ENCODE peak calls at places on chromosomes 5 and 9, in six cellular contexts. X is upper lobe of left lung; Z is uterus; Y is lower lobe of right lung; T is activated CD8-positive, alpha-beta T cell treated with anti-CD3 and anti-CD28 coated beads for 36 hours; S is psoas muscle. J is an unnamed sample.

GRCh38 chr5:14414007-14414406 is 167.6 kb upstream of the OTULINL start:
- DNase-seq in X (peak), Z (no peak), T (peak), Y (no peak), S (no peak), J (no peak)

GRCh38 chr5:2801602-2802525 is 50.4 kb upstream of the IRX2 start:
- DNase-seq in X (no peak), T (no peak), S (no peak), Y (no peak), Z (no peak), J (no peak)

GRCh38 chr5:135356522-135357318 is 42.3 kb downstream of the MACROH2A1 start:
- DNase-seq in Y (no peak), S (peak), Z (peak), T (no peak), X (no peak), J (no peak)

GRCh38 chr5:56564451-56565223 is 250.7 kb upstream of the MAP3K1 start:
- DNase-seq in Z (no peak), T (no peak), S (no peak), Y (no peak), X (no peak), J (no peak)

GRCh38 chr9:78777747-78778146 is 480.8 kb downstream of the PSAT1 start:
- DNase-seq in T (no peak), Z (no peak), X (no peak), S (no peak), Y (no peak), J (no peak)

GRCh38 chr5:111454198-111454606 is 58.1 kb downstream of the STARD4 start:
- DNase-seq in Y (no peak), T (no peak), Z (no peak), X (no peak), S (no peak), J (no peak)

GRCh38 chr5:78530342-78531096 is 118.1 kb downstream of the LHFPL2 start:
- DNase-seq in T (no peak), Y (no peak), X (no peak), Z (no peak), S (no peak), J (no peak)

GRCh38 chr9:98326402-98327248 is 71.2 kb upstream of the TBC1D2 start:
- DNase-seq in S (no peak), Y (no peak), X (no peak), Z (no peak), T (peak), J (no peak)

GRCh38 chr9:81479573-81479972 is 209.8 kb downstream of the TLE1 start:
- DNase-seq in T (no peak), Y (no peak), S (no peak), Z (no peak), X (no peak), J (no peak)

GRCh38 chr5:140174472-140175366 is at the start of gene CYSTM1:
- DNase-seq in T (peak), S (peak), X (peak), Y (peak), Z (peak), J (peak)

GRCh38 chr9:114282926-114283325 is 40.0 kb upstream of the ORM1 start:
- DNase-seq in X (no peak), Z (peak), S (no peak), Y (peak), T (peak), J (no peak)

GRCh38 chr5:1654786-1655495 is 131.2 kb upstream of the LPCAT1 start:
- DNase-seq in Z (no peak), S (no peak), Y (no peak), T (no peak), X (peak), J (no peak)

GRCh38 chr9:87573841-87574342 is 76.2 kb downstream of the DAPK1 start:
- DNase-seq in X (no peak), Z (no peak), S (no peak), T (no peak), Y (no peak), J (no peak)

GRCh38 chr9:133362359-133363044 is 6.2 kb downstream of the SURF2 start:
- DNase-seq in X (peak), T (no peak), S (no peak), Z (no peak), Y (peak), J (no peak)

GRCh38 chr9:133357656-133358055 is 1.3 kb downstream of the SURF2 start:
- DNase-seq in T (no peak), S (no peak), X (no peak), Z (no peak), Y (no peak), J (no peak)

GRCh38 chr9:133361507-133362092 is 5.2 kb downstream of the SURF2 start:
- DNase-seq in T (no peak), Y (peak), Z (no peak), S (no peak), X (no peak), J (no peak)

GRCh38 chr9:133360400-133361393 is 4.3 kb downstream of the SURF2 start:
- DNase-seq in X (no peak), S (no peak), T (peak), Z (no peak), Y (peak), J (no peak)

DNA sequence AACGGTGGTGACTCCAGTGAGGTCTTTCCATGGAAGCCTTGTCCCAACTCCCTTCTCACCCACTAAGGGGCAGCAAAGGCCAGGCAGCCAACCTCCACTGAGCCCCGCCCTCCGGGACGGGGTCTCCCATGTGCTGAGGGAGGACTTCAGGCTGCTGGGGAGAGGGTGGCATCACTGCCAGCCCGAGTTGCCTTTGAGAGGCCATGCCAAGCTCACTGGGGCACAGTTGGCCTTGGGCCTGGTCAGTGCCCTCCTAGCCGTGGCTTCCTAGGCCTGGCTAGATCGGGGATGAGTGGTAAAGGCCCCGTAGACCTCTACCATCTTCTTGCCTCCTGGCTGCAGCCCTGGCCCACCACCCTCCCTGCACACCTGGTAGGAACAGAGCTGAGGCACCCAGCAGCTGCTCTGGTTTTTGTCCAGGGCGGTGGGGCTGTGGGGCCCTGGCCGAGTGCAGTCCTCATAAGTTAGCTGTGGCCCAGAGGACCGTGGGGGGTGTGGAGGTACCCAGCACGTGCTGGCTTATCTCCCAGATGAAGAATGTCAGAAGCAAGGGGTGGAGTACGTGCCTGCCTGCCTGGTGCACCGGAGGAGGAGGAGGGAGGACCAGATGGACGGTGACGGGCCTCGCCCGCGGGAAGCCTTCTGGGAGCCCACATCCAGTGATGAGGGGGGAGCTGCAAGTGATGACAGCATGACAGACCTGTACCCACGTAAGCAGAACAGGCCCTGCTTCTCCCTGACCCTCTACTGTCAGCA is 3.2 kb downstream of the SURF2 start:
- DNase-seq in Y (peak), Z (no peak), T (peak), X (peak), S (no peak), J (no peak)
- TF ChIP-seq CTCF in Y (no peak), Z (no peak), T (peak), X (no peak), S (peak), J (peak)

GRCh38 chr5:30347858-30348257 is 845.6 kb upstream of the CDH6 start:
- DNase-seq in Y (no peak), Z (no peak), S (no peak), T (no peak), X (no peak), J (peak)
- TF ChIP-seq CTCF in Y (no peak), Z (no peak), S (no peak), T (no peak), X (no peak), J (no peak)

GRCh38 chr5:117809251-117809650 is 1179.1 kb downstream of the DTWD2 start:
- DNase-seq in Z (no peak), Y (no peak), S (no peak), T (no peak), X (no peak), J (no peak)

GRCh38 chr5:117812866-117813265 is 1175.5 kb downstream of the DTWD2 start:
- DNase-seq in X (no peak), Y (no peak), Z (no peak), T (no peak), S (no peak), J (no peak)

DNA sequence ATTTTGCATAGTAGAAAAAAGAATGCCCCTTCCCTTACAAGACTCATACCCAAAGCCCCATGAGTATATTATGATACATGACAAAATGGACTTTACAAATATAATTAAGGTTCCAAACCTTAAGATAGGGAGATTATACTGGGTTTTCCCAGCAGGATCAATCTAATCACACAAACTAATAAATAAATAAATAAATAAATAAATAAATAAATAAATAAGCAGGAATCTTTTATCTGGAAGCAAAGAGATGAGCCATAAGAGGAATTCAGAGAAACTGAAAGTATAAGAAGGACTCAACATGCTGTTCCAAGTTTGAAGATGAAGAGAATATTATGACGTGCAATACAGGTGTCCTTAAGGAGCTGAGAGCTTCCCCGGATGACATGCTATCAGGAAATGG is 1174.5 kb downstream of the DTWD2 start:
- DNase-seq in T (no peak), Y (no peak), Z (no peak), X (no peak), S (no peak), J (no peak)
- TF ChIP-seq CTCF in T (no peak), Y (no peak), Z (no peak), X (no peak), S (no peak), J (no peak)

GRCh38 chr9:111712369-111712768 is 51.0 kb downstream of the GNG10 start:
- DNase-seq in Z (no peak), S (no peak), T (no peak), Y (no peak), X (no peak), J (no peak)
- TF ChIP-seq CTCF in Z (no peak), S (no peak), T (no peak), Y (no peak), X (no peak), J (no peak)

GRCh38 chr5:119333421-119333851 is 22.4 kb upstream of the TNFAIP8 start:
- DNase-seq in Z (no peak), T (peak), X (no peak), Y (no peak), S (no peak), J (no peak)

GRCh38 chr5:119332978-119333401 is 22.8 kb upstream of the TNFAIP8 start:
- DNase-seq in T (no peak), Z (no peak), X (no peak), Y (no peak), S (no peak), J (no peak)

GRCh38 chr5:119336846-119337564 is 18.8 kb upstream of the TNFAIP8 start:
- DNase-seq in Y (no peak), Z (no peak), X (no peak), S (no peak), T (no peak), J (no peak)

GRCh38 chr5:119336262-119336661 is 19.6 kb upstream of the TNFAIP8 start:
- DNase-seq in Z (no peak), Y (no peak), S (no peak), T (no peak), X (no peak), J (no peak)

DNA sequence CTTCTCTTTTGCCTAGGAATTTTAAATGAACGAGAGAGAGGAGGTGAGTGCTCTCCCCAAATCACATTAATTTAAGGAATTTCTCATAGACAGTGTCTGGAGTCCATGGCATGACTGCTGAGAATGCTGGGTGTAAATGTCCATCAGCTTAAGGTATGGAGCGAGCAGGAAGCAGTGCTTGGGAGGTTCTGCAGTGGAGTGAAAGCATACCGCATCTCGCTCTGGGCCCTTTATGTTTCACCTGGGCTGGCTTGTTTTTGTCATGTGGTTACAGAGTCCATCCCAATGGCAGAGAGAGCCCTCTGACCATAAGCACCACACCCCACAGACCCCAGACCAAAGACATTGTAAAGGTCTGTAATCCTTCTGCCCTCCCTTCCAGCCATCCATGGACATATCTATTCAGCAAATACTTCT is 20.6 kb upstream of the TNFAIP8 start:
- DNase-seq in X (no peak), Y (no peak), Z (no peak), S (no peak), T (no peak), J (no peak)
- TF ChIP-seq CTCF in X (no peak), Y (no peak), Z (no peak), S (no peak), T (no peak), J (no peak)

GRCh38 chr5:40774626-40775025 is 18.9 kb upstream of the TTC33 start:
- DNase-seq in T (no peak), X (no peak), Z (no peak), Y (no peak), S (no peak), J (no peak)
- TF ChIP-seq CTCF in T (no peak), X (no peak), Z (no peak), Y (no peak), S (no peak), J (peak)

DNA sequence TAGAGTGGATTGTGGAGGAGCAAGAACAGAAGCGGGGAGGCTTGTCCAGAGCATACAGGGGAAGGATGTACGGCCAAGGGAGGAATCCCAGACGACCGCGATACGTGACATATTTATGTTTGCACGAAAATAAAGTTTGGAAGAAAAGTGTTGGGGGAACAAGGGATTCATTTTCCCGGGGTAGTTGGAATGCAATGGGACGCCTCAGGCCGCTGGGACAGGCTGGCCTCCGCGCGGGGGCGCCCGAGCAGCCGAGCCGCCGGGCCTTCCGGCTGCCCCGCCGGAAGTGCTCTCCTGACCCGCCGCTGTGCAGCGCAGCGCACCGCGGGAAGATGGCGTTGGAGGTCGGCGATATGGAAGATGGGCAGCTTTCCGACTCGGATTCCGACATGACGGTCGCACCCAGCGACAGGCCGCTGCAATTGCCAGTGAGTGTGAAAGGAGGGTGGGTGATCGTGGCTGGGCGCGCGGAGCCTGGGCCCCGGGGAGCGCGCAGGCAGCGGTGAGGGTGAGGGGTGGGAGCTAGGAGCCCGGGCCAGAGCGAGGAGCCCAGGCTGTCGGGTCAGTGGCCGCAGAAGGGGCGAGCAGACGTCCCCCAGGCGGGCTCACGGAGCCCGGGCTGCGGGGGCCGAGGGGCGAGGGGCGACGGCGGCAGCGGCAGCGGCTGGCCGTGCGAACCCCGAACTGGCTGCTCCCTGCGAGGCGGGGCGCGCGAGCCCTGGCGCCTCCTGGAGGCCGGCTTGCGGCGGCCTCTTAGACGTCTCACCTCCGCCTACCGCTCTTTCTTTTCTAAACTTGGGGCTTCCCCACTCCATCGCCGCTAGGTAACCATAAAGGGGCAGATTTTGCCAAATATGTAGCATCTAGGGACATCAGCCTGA is at the start of gene PHAX:
- DNase-seq in Y (peak), Z (peak), X (peak), S (peak), T (peak), J (peak)
- TF ChIP-seq CTCF in Y (peak), Z (peak), X (peak), S (peak), T (peak), J (peak)

DNA sequence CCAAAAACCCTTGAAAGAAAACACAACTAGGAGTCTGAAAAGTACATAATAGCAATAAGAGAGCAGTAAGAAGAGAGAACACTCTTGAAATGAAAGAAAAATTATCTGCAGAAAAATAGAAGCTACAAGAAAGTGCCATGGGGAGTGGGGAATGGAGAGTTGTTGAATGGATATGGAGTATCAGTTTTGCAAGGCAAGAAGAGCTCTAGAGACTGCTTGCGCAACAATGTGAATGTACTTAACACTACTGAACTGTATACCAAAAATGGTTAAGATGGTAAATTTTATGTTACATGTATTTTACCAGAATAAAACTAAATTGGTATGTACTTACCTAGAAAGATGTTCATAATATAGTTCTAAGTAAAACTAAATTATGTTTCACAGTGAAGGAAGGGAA is 54.8 kb upstream of the RASGRF2 start:
- DNase-seq in Z (no peak), X (no peak), T (no peak), Y (no peak), S (no peak), J (no peak)
- TF ChIP-seq CTCF in Z (no peak), X (no peak), T (no peak), Y (no peak), S (no peak), J (no peak)

GRCh38 chr9:137279741-137280477 is 2.4 kb downstream of the TOR4A start:
- DNase-seq in T (no peak), Z (no peak), X (peak), Y (peak), S (no peak), J (no peak)

GRCh38 chr9:137278061-137278912 is 761 bp downstream of the TOR4A start:
- DNase-seq in Y (peak), X (peak), S (peak), Z (peak), T (no peak), J (no peak)

GRCh38 chr9:137278913-137279711 is 1.6 kb downstream of the TOR4A start:
- DNase-seq in X (peak), S (no peak), Y (peak), Z (no peak), T (no peak), J (no peak)

GRCh38 chr9:137281345-137282116 is 4.0 kb downstream of the TOR4A start:
- DNase-seq in T (no peak), X (peak), S (no peak), Z (no peak), Y (no peak), J (no peak)

GRCh38 chr9:137280478-137281344 is 3.2 kb downstream of the TOR4A start:
- DNase-seq in S (peak), Y (peak), T (no peak), Z (no peak), X (peak), J (no peak)
- TF ChIP-seq CTCF in S (peak), Y (peak), T (no peak), Z (no peak), X (no peak), J (no peak)